ENCODE peak calls at places on chromosome 7, in eight cellular contexts. I, W, Y, Z, A, E, B and U are unnamed samples.

GRCh38 chr7:50679218-50680007 is 103.3 kb downstream of the GRB10 start:
- DNase-seq in I (no peak), W (peak), Y (peak), Z (no peak), A (peak), E (no peak), B (peak), U (no peak)

GRCh38 chr7:2090526-2091520 is 141.9 kb downstream of the MAD1L1 start:
- DNase-seq in I (no peak), W (no peak), Y (no peak), Z (no peak), A (no peak), E (no peak), B (peak), U (no peak)

GRCh38 chr7:138212314-138212713 is 136.1 kb downstream of the AKR1D1 start:
- DNase-seq in I (no peak), W (no peak), Y (no peak), Z (no peak), A (no peak), E (no peak), B (no peak), U (no peak)

GRCh38 chr7:29572543-29572942 is 8.9 kb downstream of the PRR15 start:
- DNase-seq in I (no peak), W (no peak), Y (no peak), Z (no peak), A (no peak), E (no peak), B (no peak), U (no peak)

GRCh38 chr7:135185471-135186260 is 15.2 kb upstream of the CYREN start:
- DNase-seq in I (no peak), W (no peak), Y (no peak), Z (no peak), A (no peak), E (no peak), B (no peak), U (no peak)

GRCh38 chr7:131898418-131898817 is 342.0 kb upstream of the PODXL start:
- DNase-seq in I (no peak), W (no peak), Y (peak), Z (no peak), A (no peak), E (no peak), B (peak), U (no peak)

GRCh38 chr7:121102619-121103018 is 114.1 kb downstream of the CPED1 start:
- DNase-seq in I (peak), W (no peak), Y (no peak), Z (no peak), A (peak), E (no peak), B (no peak), U (no peak)

GRCh38 chr7:79529896-79530235 is 76.4 kb upstream of the MAGI2 start:
- DNase-seq in I (no peak), W (no peak), Y (no peak), Z (no peak), A (no peak), E (no peak), B (peak), U (no peak)

GRCh38 chr7:102943425-102944169 is 30.8 kb downstream of the LRRC17 start:
- DNase-seq in I (no peak), W (no peak), Y (no peak), Z (no peak), A (no peak), E (no peak), B (no peak), U (no peak)

GRCh38 chr7:149289856-149290255 is 27.9 kb downstream of the ZNF783 start:
- DNase-seq in I (no peak), W (no peak), Y (no peak), Z (no peak), A (no peak), E (no peak), B (no peak), U (no peak)

GRCh38 chr7:131328387-131329175 is 905 bp downstream of the MKLN1 start:
- DNase-seq in I (no peak), W (peak), Y (peak), Z (no peak), A (no peak), E (no peak), B (peak), U (no peak)

GRCh38 chr7:157975401-157976372 is 611.9 kb downstream of the PTPRN2 start:
- DNase-seq in I (no peak), W (no peak), Y (no peak), Z (no peak), A (no peak), E (no peak), B (no peak), U (peak)
- TF ChIP-seq CTCF in I (no peak), W (no peak), Y (no peak), Z (no peak), A (no peak), E (no peak), B (no peak), U (no peak)

GRCh38 chr7:23458044-23458443 is 12.2 kb downstream of the IGF2BP3 start:
- DNase-seq in I (no peak), W (no peak), Y (no peak), Z (no peak), A (no peak), E (no peak), B (peak), U (no peak)

GRCh38 chr7:23467731-23468720 is 2.3 kb downstream of the IGF2BP3 start:
- DNase-seq in I (peak), W (peak), Y (peak), Z (no peak), A (peak), E (no peak), B (peak), U (no peak)

GRCh38 chr7:23468721-23469149 is 1.6 kb downstream of the IGF2BP3 start:
- DNase-seq in I (peak), W (no peak), Y (no peak), Z (no peak), A (peak), E (no peak), B (no peak), U (no peak)

GRCh38 chr7:23467281-23467680 is 3.0 kb downstream of the IGF2BP3 start:
- DNase-seq in I (peak), W (no peak), Y (no peak), Z (no peak), A (peak), E (no peak), B (no peak), U (no peak)

DNA sequence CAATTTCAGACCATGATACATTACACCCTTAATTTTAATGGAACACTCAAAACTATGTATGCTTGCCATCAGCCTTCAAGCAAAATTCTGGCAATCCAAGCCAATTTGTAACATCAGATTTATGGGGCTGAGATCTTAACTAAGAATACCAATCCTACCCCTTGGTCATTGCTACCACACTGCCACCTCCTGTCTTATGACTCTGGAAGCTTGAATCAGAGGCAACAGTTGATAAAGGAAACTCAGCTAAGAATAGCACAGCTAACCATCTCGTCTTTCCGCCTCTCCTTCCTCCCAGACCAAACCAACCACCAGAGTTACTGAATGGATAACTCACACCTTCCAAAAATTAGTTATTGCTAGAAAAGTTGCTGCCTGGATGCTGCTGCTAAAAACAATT is 7.4 kb downstream of the IGF2BP3 start:
- DNase-seq in I (peak), W (no peak), Y (peak), Z (no peak), A (no peak), E (no peak), B (peak), U (no peak)
- TF ChIP-seq CTCF in I (no peak), W (no peak), Y (peak), Z (peak), A (peak), E (peak), B (no peak), U (no peak)

GRCh38 chr7:86914468-86915054 is 144.9 kb downstream of the ELAPOR2 start:
- DNase-seq in I (peak), W (peak), Y (peak), Z (no peak), A (peak), E (no peak), B (no peak), U (no peak)
- TF ChIP-seq CTCF in I (no peak), W (peak), Y (peak), Z (peak), A (peak), E (peak), B (peak), U (peak)

GRCh38 chr7:1045727-1046063 is 1.3 kb downstream of the GPR146 start:
- DNase-seq in I (no peak), W (no peak), Y (no peak), Z (no peak), A (no peak), E (no peak), B (no peak), U (no peak)

GRCh38 chr7:1046722-1047679 is 2.7 kb downstream of the GPR146 start:
- DNase-seq in I (peak), W (no peak), Y (no peak), Z (no peak), A (no peak), E (no peak), B (no peak), U (no peak)

GRCh38 chr7:1044189-1045037 is at the start of gene GPR146:
- DNase-seq in I (peak), W (peak), Y (peak), Z (peak), A (peak), E (peak), B (peak), U (peak)

GRCh38 chr7:1043552-1044188 is 676 bp upstream of the GPR146 start:
- DNase-seq in I (no peak), W (no peak), Y (no peak), Z (peak), A (no peak), E (no peak), B (no peak), U (no peak)

GRCh38 chr7:1045038-1045726 is 836 bp downstream of the GPR146 start:
- DNase-seq in I (no peak), W (no peak), Y (no peak), Z (no peak), A (no peak), E (no peak), B (no peak), U (no peak)
- TF ChIP-seq CTCF in I (no peak), W (no peak), Y (no peak), Z (no peak), A (no peak), E (no peak), B (no peak), U (no peak)

GRCh38 chr7:124155400-124156022 is 122.6 kb upstream of the TMEM229A start:
- DNase-seq in I (no peak), W (peak), Y (peak), Z (no peak), A (peak), E (peak), B (no peak), U (no peak)
- TF ChIP-seq CTCF in I (peak), W (peak), Y (peak), Z (peak), A (peak), E (peak), B (peak), U (no peak)

DNA sequence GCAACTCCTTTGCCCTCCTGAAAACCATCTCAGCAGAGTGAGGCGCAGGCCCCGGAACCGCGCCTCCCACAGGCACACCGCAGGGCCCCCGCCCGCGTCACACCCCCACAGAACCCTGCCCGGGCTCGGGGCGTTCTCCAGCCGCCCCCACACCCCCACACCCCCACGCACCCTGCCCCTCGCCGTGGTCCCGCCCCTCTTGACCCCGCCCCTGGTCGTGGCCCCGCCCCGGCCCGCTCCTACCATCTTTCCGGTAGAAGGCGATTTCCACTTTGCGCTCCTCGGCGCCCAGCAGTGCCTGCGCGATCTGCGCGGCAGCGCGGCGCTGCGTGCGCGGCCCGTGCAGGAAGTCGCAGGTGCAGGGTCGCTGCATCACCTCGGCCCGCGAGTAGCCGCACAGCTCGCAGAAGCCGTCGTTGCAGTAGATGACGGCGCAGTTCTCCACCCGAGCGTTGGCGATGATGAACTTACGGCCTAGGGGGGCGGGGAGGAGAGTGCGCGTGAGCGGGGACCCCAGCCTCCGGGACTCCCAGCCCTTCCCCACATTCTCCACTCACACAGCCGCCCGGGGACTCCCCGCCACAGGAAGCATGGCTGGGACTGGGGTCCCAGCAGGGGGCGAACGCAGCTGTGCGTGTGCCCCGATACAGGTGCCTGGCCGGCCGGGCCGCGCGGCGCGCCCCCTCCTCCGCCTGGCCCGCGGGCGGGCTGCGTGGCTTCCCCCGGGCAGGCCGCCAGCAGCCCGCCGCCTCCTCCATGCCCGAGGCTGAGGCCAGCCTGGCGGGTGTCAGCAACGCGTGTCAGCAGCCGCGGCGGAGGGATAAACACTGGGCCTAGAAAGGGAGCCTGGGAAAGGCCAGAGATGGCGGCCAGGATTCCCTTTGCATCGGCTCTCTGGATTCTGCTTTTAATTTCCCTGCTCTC is 3.4 kb downstream of the KCNH2 start:
- DNase-seq in I (peak), W (peak), Y (no peak), Z (peak), A (peak), E (no peak), B (no peak), U (no peak)
- TF ChIP-seq CTCF in I (no peak), W (peak), Y (no peak), Z (peak), A (peak), E (peak), B (no peak), U (no peak)

DNA sequence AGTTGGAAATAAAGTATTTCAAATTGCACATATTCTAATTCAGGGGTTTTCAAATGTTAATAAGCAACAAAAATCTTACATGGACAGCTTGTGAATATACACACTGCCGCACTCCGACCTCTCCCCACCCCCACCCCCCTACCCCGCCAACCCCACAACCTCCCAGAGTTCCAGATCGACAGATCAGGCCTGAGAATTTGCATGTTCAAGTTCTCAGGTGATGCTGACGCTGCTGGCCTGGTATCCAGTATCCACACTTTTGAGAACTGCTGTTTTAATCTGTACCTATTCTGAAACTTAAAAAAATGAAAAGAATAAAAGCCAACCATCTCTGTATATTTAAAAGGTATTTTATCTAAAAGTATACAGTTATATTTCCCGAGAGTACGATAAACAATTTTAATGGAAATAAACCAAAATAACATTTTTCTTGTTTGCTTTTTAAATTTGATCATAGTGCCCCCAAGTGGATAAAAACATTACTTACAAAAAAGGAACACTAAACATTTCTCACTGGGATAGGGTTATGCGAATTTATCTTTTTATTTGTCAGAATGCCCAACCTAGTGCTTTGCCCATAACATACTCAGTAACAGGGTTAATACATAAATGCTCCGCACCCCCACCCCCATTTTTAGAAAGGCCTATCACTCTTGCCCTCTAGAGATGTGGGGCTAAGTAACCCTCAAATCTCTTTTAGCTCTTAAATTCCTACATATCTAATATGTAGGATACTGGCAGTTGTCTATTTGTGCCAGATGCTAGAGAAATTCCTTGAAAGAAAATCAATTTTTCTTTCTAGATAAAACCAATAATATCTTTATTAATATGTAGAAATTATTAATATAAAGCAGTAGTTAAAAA is 166.3 kb downstream of the RNF133 start:
- DNase-seq in I (no peak), W (peak), Y (peak), Z (no peak), A (peak), E (no peak), B (no peak), U (no peak)
- TF ChIP-seq CTCF in I (no peak), W (peak), Y (peak), Z (peak), A (peak), E (peak), B (peak), U (no peak)